ENCODE peak calls at places on chromosomes 11 and 22, in four cellular contexts. One of them, this sample, is unnamed.

GRCh38 chr11:93890441-93891051 is 40.1 kb upstream of the VSTM5 start:
- DNase-seq in brain microvascular endothelial cell: no peak
- DNase-seq in activated T-cell treated with anti-CD3 and anti-CD28 coated beads, Interleukin-2, amount 50 U/mL, for 72 hours: no peak
- DNase-seq in ELR: no peak
- DNase-seq in this sample: no peak

GRCh38 chr22:42825796-42826195 is 31.3 kb downstream of the ARFGAP3 start:
- DNase-seq in brain microvascular endothelial cell: no peak
- DNase-seq in activated T-cell treated with anti-CD3 and anti-CD28 coated beads, Interleukin-2, amount 50 U/mL, for 72 hours: no peak
- DNase-seq in ELR: no peak
- DNase-seq in this sample: no peak

GRCh38 chr11:118658372-118659313 is 20.8 kb downstream of the TREH start:
- DNase-seq in brain microvascular endothelial cell: no peak
- DNase-seq in activated T-cell treated with anti-CD3 and anti-CD28 coated beads, Interleukin-2, amount 50 U/mL, for 72 hours: no peak
- DNase-seq in ELR: peak; percentile 47
- DNase-seq in this sample: no peak

GRCh38 chr11:70628881-70629844 is 230.8 kb downstream of the CTTN start:
- DNase-seq in brain microvascular endothelial cell: no peak
- DNase-seq in activated T-cell treated with anti-CD3 and anti-CD28 coated beads, Interleukin-2, amount 50 U/mL, for 72 hours: no peak
- DNase-seq in ELR: no peak
- DNase-seq in this sample: no peak

GRCh38 chr11:11306855-11307254 is 46.2 kb downstream of the CSNK2A3 start:
- DNase-seq in brain microvascular endothelial cell: peak; percentile 80
- DNase-seq in activated T-cell treated with anti-CD3 and anti-CD28 coated beads, Interleukin-2, amount 50 U/mL, for 72 hours: no peak
- DNase-seq in ELR: no peak
- DNase-seq in this sample: no peak

GRCh38 chr22:41532908-41533825 is 11.1 kb downstream of the POLR3H start:
- DNase-seq in brain microvascular endothelial cell: peak; percentile 43
- DNase-seq in activated T-cell treated with anti-CD3 and anti-CD28 coated beads, Interleukin-2, amount 50 U/mL, for 72 hours: peak; percentile 77
- DNase-seq in ELR: peak; percentile 70
- DNase-seq in this sample: peak; percentile 81

GRCh38 chr11:129724866-129725265 is 90.8 kb upstream of the TMEM45B start:
- DNase-seq in brain microvascular endothelial cell: no peak
- DNase-seq in activated T-cell treated with anti-CD3 and anti-CD28 coated beads, Interleukin-2, amount 50 U/mL, for 72 hours: no peak
- DNase-seq in ELR: no peak
- DNase-seq in this sample: no peak

GRCh38 chr11:66388746-66389386 is 17.3 kb upstream of the SLC29A2 start:
- DNase-seq in brain microvascular endothelial cell: peak; percentile 49
- DNase-seq in activated T-cell treated with anti-CD3 and anti-CD28 coated beads, Interleukin-2, amount 50 U/mL, for 72 hours: peak; percentile 82
- DNase-seq in ELR: peak; percentile 80
- DNase-seq in this sample: peak; percentile 59

This sample was measured in GM13977.